ENCODE peak calls at places on chromosomes 13 and 19, in six cellular contexts. D is H1, V is IMR-90, Z is mesenchymal stem cell, K is H9, F is trophoblast cell. Y is an unnamed sample.

GRCh38 chr13:79455331-79455730 is 25.6 kb upstream of the NDFIP2 start:
- DNase-seq in K (peak; percentile 26), V (peak; percentile 19), F (peak; percentile 95), D (no peak), Z (no peak), Y (no peak)

GRCh38 chr19:45271709-45272108 is 20.6 kb downstream of the MARK4 start:
- DNase-seq in F (no peak), V (no peak), Z (no peak), K (no peak), D (no peak), Y (no peak)

GRCh38 chr13:109720758-109721184 is 65.6 kb downstream of the IRS2 start:
- DNase-seq in K (no peak), V (no peak), F (no peak), D (no peak), Z (no peak), Y (no peak)

GRCh38 chr19:43699506-43700367 is 16.1 kb upstream of the IRGC start:
- DNase-seq in F (no peak), D (peak; percentile 41), K (peak; percentile 85), Z (no peak), V (peak; percentile 28), Y (peak; percentile 63)

GRCh38 chr13:88014527-88014926 is 343.4 kb downstream of the SLITRK5 start:
- DNase-seq in V (no peak), F (no peak), D (no peak), Z (no peak), K (no peak), Y (no peak)

GRCh38 chr13:20064128-20064527 is 96.7 kb downstream of the GJA3 start:
- DNase-seq in V (peak; percentile 77), D (no peak), K (no peak), F (no peak), Z (peak; percentile 53), Y (no peak)

GRCh38 chr13:101647760-101648159 is 195.3 kb downstream of the ITGBL1 start:
- DNase-seq in V (no peak), K (no peak), D (no peak), F (no peak), Z (no peak), Y (no peak)

GRCh38 chr19:56839665-56840451 is 668 bp downstream of the PEG3 start:
- DNase-seq in V (no peak), Z (no peak), F (peak; percentile 93), D (no peak), K (no peak), Y (peak; percentile 92)

GRCh38 chr19:36182612-36183454 is 30.6 kb upstream of the COX7A1 start:
- DNase-seq in D (no peak), F (peak; percentile 95), V (peak; percentile 77), K (peak; percentile 48), Z (no peak), Y (no peak)

GRCh38 chr19:4970558-4971423 is 1.9 kb downstream of the KDM4B start:
- DNase-seq in Z (peak; percentile 71), V (no peak), D (no peak), K (no peak), F (peak; percentile 57), Y (peak; percentile 21)

GRCh38 chr13:32031025-32031814 is at the start of gene FRY:
- DNase-seq in V (peak; percentile 58), Z (peak; percentile 82), K (peak; percentile 90), D (peak; percentile 58), F (peak; percentile 93), Y (peak; percentile 74)

GRCh38 chr13:30739646-30740642 is 4.6 kb downstream of the ALOX5AP start:
- DNase-seq in D (no peak), K (no peak), F (peak; percentile 64), V (peak; percentile 95), Z (peak; percentile 93), Y (no peak)

GRCh38 chr19:3145909-3146676 is 10.3 kb downstream of the GNA15 start:
- DNase-seq in K (no peak), V (no peak), Z (no peak), D (no peak), F (no peak), Y (no peak)

GRCh38 chr19:17946965-17947784 is 14.4 kb downstream of the CCDC124 start:
- DNase-seq in D (no peak), K (peak; percentile 29), V (no peak), F (no peak), Z (no peak), Y (no peak)

GRCh38 chr19:32227561-32228165 is 117.7 kb upstream of the ZNF507 start:
- DNase-seq in K (peak; percentile 73), Z (no peak), V (no peak), F (no peak), D (no peak), Y (no peak)

DNA sequence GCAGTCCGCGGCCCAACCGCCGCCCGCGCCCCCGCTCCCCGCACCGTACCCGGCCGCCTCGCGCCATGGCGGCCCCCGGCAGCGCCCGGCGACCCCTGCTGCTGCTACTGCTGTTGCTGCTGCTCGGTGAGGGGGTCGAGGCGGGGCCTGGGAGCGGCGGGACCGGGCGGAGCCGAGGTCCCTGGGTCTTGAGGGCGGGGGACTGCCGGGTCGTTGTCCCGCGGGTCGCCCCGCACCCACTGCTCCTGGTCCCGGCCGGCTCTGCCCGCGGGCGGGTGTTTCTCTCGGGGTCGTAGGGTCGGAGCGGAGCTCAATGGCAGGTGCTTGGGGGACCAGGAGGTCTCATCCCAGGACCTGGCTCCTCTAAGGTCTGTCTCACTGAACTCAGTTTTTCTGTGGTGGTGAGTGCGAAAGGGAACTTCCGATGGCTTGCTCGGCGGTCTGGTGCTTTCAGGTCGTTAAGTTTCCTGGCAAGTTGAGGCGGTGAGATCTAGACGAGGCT is 382 bp downstream of the LAMP1 start:
- DNase-seq in V (no peak), Z (peak; percentile 51), K (peak; percentile 45), F (peak; percentile 40), D (no peak), Y (no peak)
- H3K4ac ChIP-seq in V (peak overlapping the region; percentile 72), Z (peak overlapping the region; percentile 91), K (no peak overlapping the region), F (peak overlapping the region; percentile 97), D (no peak overlapping the region), Y (no peak overlapping the region)

DNA sequence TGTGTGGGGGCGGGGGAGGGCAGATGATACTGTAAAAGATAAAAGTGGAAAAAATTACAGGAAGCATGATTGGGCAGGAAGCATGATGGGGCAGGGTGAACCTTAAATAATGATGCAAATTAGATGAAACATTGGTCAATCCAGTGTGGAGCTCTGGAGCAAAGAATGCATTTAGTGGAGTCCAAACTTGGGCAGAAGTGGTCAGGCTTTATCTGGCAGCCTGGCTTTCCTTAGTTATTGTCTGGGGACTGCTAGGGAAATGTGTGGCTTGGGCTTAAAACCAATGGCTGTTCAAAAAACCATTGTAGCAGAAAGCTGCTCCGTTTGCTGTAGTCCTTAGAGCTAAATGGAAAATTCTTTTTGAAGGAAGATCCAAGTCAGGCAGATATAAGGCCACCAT is 1077.3 kb upstream of the MIR17HG start:
- DNase-seq in D (no peak), K (no peak), F (no peak), Z (no peak), V (no peak), Y (no peak)
- H2AFZ ChIP-seq in D (no peak overlapping the region), K (no peak overlapping the region), F (no peak overlapping the region), Z (no peak overlapping the region), V (no peak overlapping the region), Y (no peak overlapping the region)

GRCh38 chr13:59391696-59392095 is 772.0 kb downstream of the DIAPH3 start:
- DNase-seq in Z (peak; percentile 73), V (peak; percentile 74), D (no peak), F (peak; percentile 78), K (peak; percentile 52), Y (peak; percentile 40)

GRCh38 chr13:59398127-59398526 is 765.6 kb downstream of the DIAPH3 start:
- DNase-seq in F (no peak), D (no peak), K (no peak), Z (no peak), V (no peak), Y (no peak)

GRCh38 chr13:59394526-59394925 is 769.2 kb downstream of the DIAPH3 start:
- DNase-seq in D (no peak), K (no peak), V (no peak), F (no peak), Z (no peak), Y (no peak)

DNA sequence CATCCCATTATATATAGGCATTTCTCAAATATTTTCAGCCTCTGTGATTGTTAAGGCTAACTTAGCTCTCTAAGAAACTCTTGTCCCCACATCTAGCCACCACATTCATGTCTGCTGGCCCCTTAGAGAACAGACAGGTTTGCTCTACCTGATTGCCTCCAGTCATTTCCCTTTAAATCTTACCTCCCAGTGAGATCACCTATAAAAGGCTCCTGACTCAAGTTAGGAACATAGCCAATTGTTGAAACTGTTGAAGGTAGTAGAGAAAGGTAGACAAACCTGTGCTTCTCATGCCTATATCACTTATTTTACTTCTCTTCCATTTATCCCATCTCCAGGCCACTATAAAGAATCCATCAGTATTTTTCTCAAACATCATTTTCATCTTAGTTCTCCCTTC is 771.4 kb downstream of the DIAPH3 start:
- DNase-seq in D (no peak), K (no peak), F (no peak), V (no peak), Z (no peak), Y (no peak)
- H2AK5ac ChIP-seq in D (no peak overlapping the region), K (no peak overlapping the region), F (no peak overlapping the region), V (no peak overlapping the region), Z (no peak overlapping the region), Y (no peak overlapping the region)

DNA sequence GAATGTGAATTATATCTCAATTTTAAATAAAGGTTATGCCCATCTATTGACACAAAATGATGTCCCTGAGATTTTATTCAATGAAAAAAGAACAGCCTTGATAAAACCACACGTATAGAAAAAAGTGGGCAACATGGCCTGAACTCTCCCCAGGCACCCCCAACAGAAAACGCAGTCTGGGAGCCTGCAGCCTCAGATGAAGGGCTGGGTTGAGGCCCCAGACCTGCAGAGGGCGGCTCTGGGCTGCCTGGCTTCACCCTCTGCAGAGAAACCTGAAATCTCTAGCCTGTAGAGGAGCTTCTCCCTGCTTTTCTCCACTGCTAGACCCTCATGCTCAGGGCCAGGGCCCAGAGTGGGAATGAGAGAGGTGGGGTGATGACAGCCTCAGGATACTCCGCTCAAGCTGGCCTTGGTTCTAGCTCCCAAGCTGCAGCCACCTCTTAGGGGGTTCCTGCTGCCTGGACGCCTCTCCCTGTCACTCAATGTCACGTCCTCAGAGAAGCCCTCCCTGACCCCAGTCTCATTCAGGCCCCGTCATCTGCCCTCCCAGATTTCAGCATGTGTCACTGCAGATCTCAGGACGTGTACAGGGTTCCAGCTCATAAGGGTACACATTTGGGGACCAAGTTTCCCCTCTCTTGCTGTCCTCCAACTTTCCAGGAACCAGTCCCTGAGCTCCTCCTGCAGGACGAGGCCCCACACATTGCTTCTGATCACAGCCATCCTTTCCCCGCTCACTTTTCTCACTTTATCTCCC is 1.8 kb downstream of the MBD3 start:
- DNase-seq in K (peak; percentile 56), Z (peak; percentile 40), D (no peak), V (no peak), F (peak; percentile 43), Y (no peak)
- H3K4ac ChIP-seq in K (no peak overlapping the region), Z (peak overlapping the region; percentile 57), D (peak overlapping the region; percentile 24), V (peak overlapping the region; percentile 97), F (peak overlapping the region; percentile 99), Y (no peak overlapping the region)

GRCh38 chr19:42529248-42529764 is 1.0 kb upstream of the CEACAM1 start:
- DNase-seq in Z (peak; percentile 28), K (peak; percentile 80), V (peak; percentile 19), D (peak; percentile 49), F (peak; percentile 90), Y (peak; percentile 41)
- H2AFZ ChIP-seq in Z (no peak overlapping the region), K (no peak overlapping the region), V (no peak overlapping the region), D (no peak overlapping the region), F (peak overlapping the region; percentile 42), Y (no peak overlapping the region)

Y was measured in neuronal stem cell.